ENCODE peak calls at places on chromosomes 12 and 14, in eight cellular contexts. Z, E, Y, B, K, A, L and N are unnamed samples.

GRCh38 chr14:35687335-35687939 is 121.7 kb downstream of the RALGAPA1 start:
- DNase-seq in K (peak), E (no peak), A (no peak), Z (no peak), L (no peak), Y (no peak), B (no peak), N (peak)

GRCh38 chr12:131611416-131612091 is 99.3 kb upstream of the SFSWAP start:
- DNase-seq in E (no peak), Z (no peak), Y (no peak), L (no peak), K (no peak), A (no peak), B (no peak), N (no peak)

GRCh38 chr12:78759387-78759786 is 105.2 kb upstream of the SYT1 start:
- DNase-seq in Y (no peak), A (no peak), B (no peak), L (no peak), K (no peak), Z (no peak), E (no peak), N (peak)

GRCh38 chr12:98644433-98644711 is 216 bp downstream of the IKBIP start:
- DNase-seq in E (no peak), K (no peak), Z (peak), B (no peak), Y (no peak), A (no peak), L (no peak), N (no peak)

GRCh38 chr12:71007736-71008449 is 87.4 kb upstream of the PTPRR start:
- DNase-seq in K (no peak), B (no peak), E (no peak), Z (no peak), A (no peak), L (no peak), Y (no peak), N (no peak)

GRCh38 chr14:31660191-31660590 is 99.0 kb downstream of the NUBPL start:
- DNase-seq in K (no peak), A (no peak), L (no peak), B (no peak), Y (no peak), E (no peak), Z (no peak), N (no peak)

GRCh38 chr14:23406725-23407355 is 1.2 kb downstream of the MYH6 start:
- DNase-seq in L (no peak), Z (no peak), A (no peak), B (no peak), E (peak), Y (peak), K (no peak), N (no peak)

GRCh38 chr12:80186727-80187217 is 87.4 kb downstream of the OTOGL start:
- DNase-seq in A (peak), Z (peak), E (peak), L (peak), B (no peak), Y (no peak), K (peak), N (peak)

GRCh38 chr12:6899837-6900519 is 4.6 kb upstream of the LRRC23 start:
- DNase-seq in B (no peak), L (no peak), K (no peak), A (peak), E (peak), Z (peak), Y (peak), N (no peak)

GRCh38 chr12:3129301-3130052 is 52.3 kb downstream of the TSPAN9 start:
- DNase-seq in L (no peak), E (no peak), Y (no peak), A (no peak), Z (no peak), K (no peak), B (no peak), N (no peak)

GRCh38 chr14:103186241-103186835 is 63.1 kb downstream of the TNFAIP2 start:
- DNase-seq in Y (no peak), L (no peak), A (no peak), B (no peak), E (no peak), Z (no peak), K (no peak), N (no peak)

GRCh38 chr14:39005044-39005736 is 97.8 kb downstream of the SEC23A start:
- DNase-seq in Y (peak), A (no peak), E (peak), B (no peak), K (no peak), L (no peak), Z (no peak), N (peak)

GRCh38 chr14:76323331-76324050 is 52.4 kb upstream of the ESRRB start:
- DNase-seq in A (no peak), Z (no peak), E (no peak), B (no peak), L (no peak), Y (no peak), K (no peak), N (no peak)

GRCh38 chr14:89504084-89504483 is 87.1 kb upstream of the FOXN3 start:
- DNase-seq in L (no peak), Z (no peak), K (no peak), A (no peak), Y (no peak), B (no peak), E (no peak), N (no peak)

GRCh38 chr12:131383741-131384543 is 326.9 kb upstream of the SFSWAP start:
- DNase-seq in A (no peak), E (no peak), K (no peak), L (no peak), Z (no peak), Y (no peak), B (no peak), N (no peak)

GRCh38 chr12:28759334-28759733 is 389.7 kb upstream of the FAR2 start:
- DNase-seq in E (no peak), Y (no peak), B (no peak), A (no peak), K (peak), Z (no peak), L (no peak), N (no peak)

GRCh38 chr12:64611430-64612286 is 1.4 kb downstream of the RASSF3 start:
- DNase-seq in A (peak), K (no peak), E (peak), L (no peak), Z (peak), B (no peak), Y (peak), N (no peak)

GRCh38 chr12:113893221-113893620 is 72.9 kb downstream of the RBM19 start:
- DNase-seq in A (no peak), L (no peak), K (no peak), E (no peak), Y (no peak), Z (no peak), B (no peak), N (no peak)

GRCh38 chr12:113894717-113895116 is 71.4 kb downstream of the RBM19 start:
- DNase-seq in E (peak), Z (no peak), L (no peak), B (no peak), K (no peak), Y (no peak), A (no peak), N (no peak)

GRCh38 chr12:113896194-113896593 is 69.9 kb downstream of the RBM19 start:
- DNase-seq in L (no peak), K (no peak), E (no peak), Y (no peak), Z (no peak), B (no peak), A (no peak), N (no peak)

GRCh38 chr12:113896841-113897240 is 69.3 kb downstream of the RBM19 start:
- DNase-seq in Y (no peak), B (no peak), L (no peak), Z (no peak), A (no peak), E (no peak), K (no peak), N (no peak)

DNA sequence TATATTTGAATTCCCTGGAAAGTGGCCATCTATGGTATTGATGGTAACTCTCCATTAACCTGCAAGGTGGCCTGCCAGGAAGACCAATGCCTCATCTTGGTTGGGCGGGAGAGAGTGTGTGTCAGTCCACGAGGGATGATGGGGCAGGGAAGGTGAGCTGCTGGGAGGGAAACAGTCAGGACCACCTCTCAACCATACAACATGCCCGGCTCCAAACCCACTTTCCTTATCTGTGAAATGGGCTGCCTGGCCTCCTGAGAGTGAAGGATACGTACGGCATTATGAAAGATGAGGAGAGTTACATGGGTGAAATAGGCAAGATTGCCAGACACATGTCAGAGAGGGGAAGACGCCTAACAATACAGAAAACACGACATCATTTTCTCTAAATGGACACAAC is 70.9 kb downstream of the RBM19 start:
- DNase-seq in E (no peak), Z (no peak), A (no peak), B (no peak), K (no peak), Y (no peak), L (no peak), N (no peak)
- H3K4me3 ChIP-seq in E (no peak), Z (no peak), A (no peak), B (no peak), K (no peak), Y (no peak), L (no peak), N (no peak)

GRCh38 chr14:91159906-91160305 is 46.0 kb downstream of the DGLUCY start:
- DNase-seq in L (no peak), B (no peak), Z (no peak), K (no peak), E (no peak), A (no peak), Y (no peak), N (no peak)

GRCh38 chr14:91167380-91167770 is 53.5 kb downstream of the DGLUCY start:
- DNase-seq in L (no peak), Y (no peak), E (no peak), B (no peak), K (no peak), Z (no peak), A (no peak), N (no peak)

GRCh38 chr14:91163316-91163715 is 49.4 kb downstream of the DGLUCY start:
- DNase-seq in K (no peak), E (peak), Z (no peak), L (no peak), A (no peak), B (no peak), Y (peak), N (no peak)

GRCh38 chr14:91169951-91170350 is 56.1 kb downstream of the DGLUCY start:
- DNase-seq in E (no peak), A (no peak), Y (no peak), L (no peak), Z (no peak), K (no peak), B (no peak), N (no peak)

DNA sequence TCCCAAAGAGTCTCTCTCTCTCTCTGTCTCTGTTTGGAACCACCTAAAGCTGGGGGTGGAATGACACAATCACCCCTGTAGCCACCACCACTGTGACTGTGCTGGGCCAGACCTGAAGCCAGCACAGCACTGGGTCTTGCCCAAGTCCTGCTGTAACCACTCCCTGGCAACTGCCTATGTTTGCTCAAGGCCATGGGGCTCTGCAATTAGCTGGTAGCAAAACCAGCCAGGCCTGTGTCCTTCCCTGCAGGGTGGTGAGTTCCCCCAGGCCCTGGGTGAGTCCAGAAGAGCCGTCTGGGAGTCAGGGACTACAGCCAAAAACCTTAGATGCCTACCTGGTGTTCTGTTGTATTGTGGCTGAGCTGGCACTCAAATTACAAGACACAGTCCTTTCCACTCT is 50.8 kb downstream of the DGLUCY start:
- DNase-seq in E (peak), A (peak), B (no peak), Y (peak), Z (peak), L (no peak), K (no peak), N (no peak)
- H3K27ac ChIP-seq in E (no peak), A (no peak), B (peak), Y (peak), Z (no peak), L (no peak), K (no peak), N (no peak)

GRCh38 chr12:49060237-49061156 is at the start of gene KMT2D:
- DNase-seq in A (peak), Y (peak), Z (peak), L (peak), B (peak), E (peak), K (peak), N (peak)
- TF ChIP-seq CTCF in A (no peak), Y (peak), Z (peak), L (peak), B (peak), E (no peak), K (no peak), N (peak)

GRCh38 chr12:116277393-116278258 is at the start of gene MED13L:
- DNase-seq in A (peak), K (peak), B (peak), E (peak), Y (peak), L (peak), Z (peak), N (peak)

GRCh38 chr12:116278259-116278595 is 734 bp upstream of the MED13L start:
- DNase-seq in L (no peak), B (no peak), K (no peak), A (no peak), E (no peak), Z (no peak), Y (no peak), N (no peak)

GRCh38 chr12:116273813-116274551 is 3.5 kb downstream of the MED13L start:
- DNase-seq in K (no peak), L (no peak), Z (no peak), E (no peak), Y (no peak), A (no peak), B (no peak), N (no peak)

GRCh38 chr12:116276433-116277216 is 868 bp downstream of the MED13L start:
- DNase-seq in B (no peak), A (peak), Z (peak), Y (peak), K (peak), E (peak), L (peak), N (no peak)

GRCh38 chr12:116274552-116275375 is 2.7 kb downstream of the MED13L start:
- DNase-seq in Z (no peak), B (no peak), E (no peak), K (no peak), Y (no peak), L (no peak), A (no peak), N (no peak)
- H3K4me3 ChIP-seq in Z (no peak), B (peak), E (no peak), K (peak), Y (peak), L (peak), A (no peak), N (peak)